ENCODE peak calls at places on chromosomes 1 and 21, in five cellular contexts. N is GM20000, M is left ventricle myocardium inferior, E is heart left ventricle, W is GM03348. C is an unnamed sample.

GRCh38 chr1:36890776-36891175 is 143.5 kb downstream of the GRIK3 start:
- DNase-seq in N (no peak), M (no peak), E (no peak), W (no peak), C (no peak)

GRCh38 chr1:32351859-32352745 is 10.2 kb downstream of the FAM229A start:
- DNase-seq in N (no peak), M (peak), E (peak), W (peak), C (no peak)

GRCh38 chr1:114490235-114490634 is 20.8 kb downstream of the TRIM33 start:
- DNase-seq in N (no peak), M (no peak), E (no peak), W (no peak), C (no peak)

GRCh38 chr1:164622057-164622840 is 63.3 kb downstream of the PBX1 start:
- DNase-seq in N (no peak), M (no peak), E (no peak), W (no peak), C (no peak)

GRCh38 chr1:168405931-168406330 is 125.3 kb downstream of the TBX19 start:
- DNase-seq in N (no peak), M (no peak), E (no peak), W (no peak), C (no peak)

GRCh38 chr1:114100148-114100547 is 53.5 kb downstream of the SYT6 start:
- DNase-seq in N (no peak), M (no peak), E (no peak), W (no peak), C (no peak)

GRCh38 chr1:51686450-51686849 is 69.6 kb downstream of the OSBPL9 start:
- DNase-seq in N (no peak), M (no peak), E (no peak), W (no peak), C (no peak)

GRCh38 chr1:113207019-113207418 is 134.0 kb downstream of the LRIG2 start:
- DNase-seq in N (no peak), M (no peak), E (no peak), W (no peak), C (no peak)

GRCh38 chr1:32066489-32066873 is 6.3 kb upstream of the TMEM39B start:
- DNase-seq in N (no peak), M (peak), E (peak), W (peak), C (peak)

GRCh38 chr1:244854175-244854574 is 10.2 kb downstream of the HNRNPU start:
- DNase-seq in N (no peak), M (no peak), E (no peak), W (no peak), C (no peak)

GRCh38 chr21:20971296-20971921 is 26.8 kb upstream of the NCAM2 start:
- DNase-seq in N (peak), M (peak), E (no peak), W (peak), C (peak)

GRCh38 chr1:160376525-160377131 is 9.8 kb downstream of the NHLH1 start:
- DNase-seq in N (peak), M (no peak), E (no peak), W (peak), C (peak)

GRCh38 chr1:192140382-192140781 is 17.9 kb upstream of the RGS18 start:
- DNase-seq in N (no peak), M (no peak), E (no peak), W (no peak), C (no peak)

GRCh38 chr21:25350056-25350455 is 257.2 kb downstream of the MRPL39 start:
- DNase-seq in N (peak), M (no peak), E (no peak), W (peak), C (no peak)